ENCODE peak calls at places on chromosomes 13 and 19, in seven cellular contexts. I, L, N, G, F, X and T are unnamed samples.

GRCh38 chr13:77265336-77265735 is 61.6 kb downstream of the MYCBP2 start:
- DNase-seq in I (no peak), L (no peak), N (no peak), G (no peak), F (no peak), X (no peak), T (no peak)

GRCh38 chr19:39154626-39155100 is 29.1 kb downstream of the PAK4 start:
- DNase-seq in I (no peak), L (no peak), N (no peak), G (no peak), F (peak), X (peak), T (peak)

GRCh38 chr13:98240131-98240530 is 63.1 kb upstream of the RNF113B start:
- DNase-seq in I (no peak), L (no peak), N (no peak), G (no peak), F (no peak), X (no peak), T (no peak)

GRCh38 chr13:114285166-114285808 is 3.9 kb downstream of the UPF3A start:
- DNase-seq in I (peak), L (no peak), N (peak), G (no peak), F (no peak), X (no peak), T (no peak)

GRCh38 chr13:20390526-20391175 is 135.0 kb downstream of the CRYL1 start:
- DNase-seq in I (no peak), L (no peak), N (no peak), G (no peak), F (no peak), X (no peak), T (no peak)

GRCh38 chr19:10237702-10238101 is 6.6 kb upstream of the S1PR2 start:
- DNase-seq in I (no peak), L (no peak), N (no peak), G (no peak), F (no peak), X (no peak), T (no peak)

GRCh38 chr19:3138268-3138667 is 2.4 kb downstream of the GNA15 start:
- DNase-seq in I (no peak), L (no peak), N (no peak), G (no peak), F (no peak), X (no peak), T (no peak)

GRCh38 chr19:6018786-6019185 is 40.8 kb upstream of the RANBP3 start:
- DNase-seq in I (no peak), L (no peak), N (peak), G (no peak), F (no peak), X (no peak), T (peak)

GRCh38 chr13:113634279-113635047 is 23.5 kb downstream of the ATP4B start:
- DNase-seq in I (no peak), L (no peak), N (peak), G (no peak), F (no peak), X (no peak), T (no peak)

GRCh38 chr19:34317311-34317927 is 47.6 kb upstream of the GPI start:
- DNase-seq in I (no peak), L (no peak), N (no peak), G (no peak), F (no peak), X (no peak), T (no peak)

GRCh38 chr19:42397315-42398166 is 7.4 kb upstream of the CNFN start:
- DNase-seq in I (no peak), L (no peak), N (no peak), G (no peak), F (peak), X (no peak), T (no peak)

GRCh38 chr13:53068841-53069520 is 40.4 kb downstream of the OLFM4 start:
- DNase-seq in I (no peak), L (no peak), N (no peak), G (no peak), F (no peak), X (no peak), T (peak)

GRCh38 chr13:67296511-67296910 is 66.4 kb upstream of the PCDH9 start:
- DNase-seq in I (no peak), L (no peak), N (no peak), G (no peak), F (no peak), X (no peak), T (no peak)

GRCh38 chr13:74037762-74038161 is 96.4 kb downstream of the KLF12 start:
- DNase-seq in I (no peak), L (no peak), N (no peak), G (no peak), F (no peak), X (no peak), T (no peak)

GRCh38 chr13:33676700-33677048 is 141.3 kb upstream of the RFC3 start:
- DNase-seq in I (no peak), L (no peak), N (no peak), G (peak), F (peak), X (no peak), T (peak)

GRCh38 chr19:48419158-48419920 is 25.9 kb downstream of the GRIN2D start:
- DNase-seq in I (no peak), L (peak), N (peak), G (peak), F (no peak), X (no peak), T (peak)

GRCh38 chr19:51034704-51035103 is at the start of gene KLK12:
- DNase-seq in I (no peak), L (no peak), N (no peak), G (no peak), F (no peak), X (no peak), T (no peak)

GRCh38 chr13:33509642-33510229 is 224.2 kb upstream of the STARD13 start:
- DNase-seq in I (peak), L (no peak), N (peak), G (peak), F (peak), X (no peak), T (no peak)

GRCh38 chr13:84774111-84774510 is 891.8 kb upstream of the SLITRK1 start:
- DNase-seq in I (no peak), L (no peak), N (no peak), G (no peak), F (no peak), X (no peak), T (no peak)

GRCh38 chr19:39557791-39558622 is 18.0 kb upstream of the EID2 start:
- DNase-seq in I (no peak), L (no peak), N (no peak), G (no peak), F (no peak), X (no peak), T (no peak)

GRCh38 chr13:26847281-26847680 is 86.7 kb upstream of the GPR12 start:
- DNase-seq in I (no peak), L (no peak), N (no peak), G (no peak), F (no peak), X (no peak), T (peak)

GRCh38 chr13:51834581-51835158 is 10.3 kb downstream of the TMEM272 start:
- DNase-seq in I (no peak), L (no peak), N (no peak), G (no peak), F (no peak), X (no peak), T (no peak)

GRCh38 chr13:87459419-87459818 is 211.8 kb upstream of the SLITRK5 start:
- DNase-seq in I (no peak), L (no peak), N (no peak), G (no peak), F (no peak), X (no peak), T (no peak)

GRCh38 chr19:8615813-8616596 is 5.5 kb upstream of the ADAMTS10 start:
- DNase-seq in I (peak), L (no peak), N (peak), G (peak), F (no peak), X (peak), T (peak)

GRCh38 chr19:30681162-30681996 is 309.2 kb downstream of the ZNF536 start:
- DNase-seq in I (no peak), L (no peak), N (no peak), G (no peak), F (no peak), X (no peak), T (no peak)

GRCh38 chr13:109700176-109700575 is 86.2 kb downstream of the IRS2 start:
- DNase-seq in I (no peak), L (no peak), N (no peak), G (peak), F (peak), X (no peak), T (no peak)

GRCh38 chr13:98142427-98143156 is at the start of gene FARP1:
- DNase-seq in I (peak), L (peak), N (peak), G (no peak), F (peak), X (peak), T (peak)

GRCh38 chr13:113897161-113897560 is 33.3 kb upstream of the GAS6 start:
- DNase-seq in I (no peak), L (no peak), N (no peak), G (no peak), F (peak), X (no peak), T (no peak)

GRCh38 chr13:44818428-44818827 is 170.8 kb downstream of the NUFIP1 start:
- DNase-seq in I (no peak), L (no peak), N (no peak), G (no peak), F (no peak), X (peak), T (peak)

GRCh38 chr19:1140673-1141072 is 33.4 kb downstream of the SBNO2 start:
- DNase-seq in I (no peak), L (no peak), N (no peak), G (no peak), F (no peak), X (no peak), T (no peak)

GRCh38 chr19:49339364-49340068 is 4.3 kb downstream of the CD37 start:
- DNase-seq in I (peak), L (no peak), N (peak), G (no peak), F (peak), X (no peak), T (peak)

GRCh38 chr13:27922974-27923612 is 3.3 kb downstream of the PDX1 start:
- DNase-seq in I (no peak), L (peak), N (no peak), G (no peak), F (no peak), X (no peak), T (peak)

GRCh38 chr13:32903720-32904119 is 112.5 kb upstream of the KL start:
- DNase-seq in I (no peak), L (no peak), N (no peak), G (no peak), F (no peak), X (no peak), T (no peak)

DNA sequence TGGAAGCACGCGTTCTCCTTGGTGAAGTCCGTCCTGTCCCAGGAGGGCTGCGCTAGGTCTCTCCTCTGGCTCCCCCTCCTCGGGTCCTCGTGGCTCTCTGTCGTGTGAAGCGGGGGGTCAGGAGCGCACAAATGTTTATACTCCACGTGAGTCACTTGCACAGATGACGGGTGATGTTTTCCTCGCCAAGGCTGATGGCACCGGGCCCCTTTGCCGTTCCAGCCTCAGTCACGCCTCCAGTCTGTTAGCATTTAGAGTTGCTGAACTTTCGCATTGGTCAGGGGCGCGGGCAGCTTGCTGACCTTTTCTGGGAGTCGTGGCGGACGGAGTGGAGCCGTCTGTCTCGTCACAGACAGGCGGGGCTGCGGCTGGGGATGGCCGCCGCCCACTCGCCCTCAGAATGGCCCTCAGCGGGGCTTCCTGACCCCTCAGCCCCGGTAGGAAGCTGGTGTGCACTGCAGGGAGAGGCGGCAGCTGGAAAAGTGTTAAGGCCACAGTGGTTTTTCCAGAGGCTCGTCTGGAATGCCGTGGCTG is 13.7 kb downstream of the KLHL26 start:
- DNase-seq in I (peak), L (no peak), N (no peak), G (no peak), F (no peak), X (no peak), T (no peak)
- TF ChIP-seq POLR2AphosphoS5 in I (no peak), L (no peak), N (peak), G (no peak), F (peak), X (no peak), T (no peak)

GRCh38 chr19:37655689-37656491 is 625 bp upstream of the ZFP30 start:
- DNase-seq in I (peak), L (peak), N (peak), G (peak), F (peak), X (peak), T (peak)

GRCh38 chr19:37654525-37654832 is 786 bp downstream of the ZFP30 start:
- DNase-seq in I (no peak), L (no peak), N (no peak), G (peak), F (no peak), X (no peak), T (peak)

GRCh38 chr19:37654118-37654517 is 1.1 kb downstream of the ZFP30 start:
- DNase-seq in I (no peak), L (no peak), N (no peak), G (no peak), F (no peak), X (no peak), T (no peak)

GRCh38 chr19:37654833-37655688 is at the start of gene ZFP30:
- DNase-seq in I (peak), L (peak), N (peak), G (peak), F (peak), X (peak), T (peak)
- TF ChIP-seq POLR2AphosphoS5 in I (no peak), L (no peak), N (peak), G (peak), F (no peak), X (no peak), T (peak)

DNA sequence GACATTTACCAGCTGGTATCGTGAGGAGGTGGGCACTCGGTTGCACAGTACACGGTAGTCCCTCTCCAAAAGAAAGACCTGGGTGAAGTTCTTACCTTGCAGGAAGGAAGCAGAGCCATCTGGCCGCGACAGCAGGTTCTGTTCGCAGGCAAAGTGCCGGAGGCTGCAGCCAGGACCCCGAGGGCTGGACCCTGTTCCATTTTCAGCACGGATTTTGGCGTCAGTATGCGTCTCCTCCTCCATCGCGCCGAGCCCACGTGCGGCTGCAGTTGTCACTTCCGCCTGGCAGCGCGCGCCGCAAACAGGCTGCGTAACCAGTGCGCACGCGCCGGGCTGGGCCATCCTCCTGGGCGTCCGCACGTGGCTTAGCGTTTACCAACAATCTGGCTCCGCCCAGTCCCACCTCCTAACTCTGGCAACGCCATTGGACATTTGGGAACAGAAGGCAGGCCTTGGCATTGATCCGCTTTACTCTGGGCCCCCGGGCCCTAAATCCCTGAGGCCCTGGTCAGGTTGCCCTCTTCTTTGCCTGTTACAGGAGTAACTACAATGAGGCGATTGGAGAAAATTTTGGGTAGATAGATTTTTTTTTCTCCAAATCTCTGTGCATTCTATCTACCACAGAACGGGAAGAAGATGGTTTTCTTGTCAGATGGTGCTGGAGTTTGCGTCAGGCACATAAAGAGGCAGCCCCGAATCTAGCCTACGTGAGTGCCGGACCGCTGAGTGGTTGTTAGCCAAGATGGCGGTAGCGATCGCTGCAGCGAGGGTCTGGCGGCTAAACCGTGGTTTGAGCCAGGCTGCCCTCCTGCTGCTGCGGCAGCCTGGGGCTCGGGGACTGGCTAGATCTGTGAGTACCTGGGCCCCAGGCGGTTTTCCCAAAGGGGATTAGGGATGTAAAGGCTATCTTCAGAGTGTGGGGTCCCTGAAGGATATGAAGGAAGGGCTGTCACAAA is at the start of the genes BCKDHA and EXOSC5:
- DNase-seq in I (peak), L (peak), N (peak), G (peak), F (peak), X (peak), T (peak)
- TF ChIP-seq POLR2AphosphoS5 in I (peak), L (peak), N (peak), G (peak), F (peak), X (peak), T (peak)

GRCh38 chr13:50393641-50394040 is 378.4 kb downstream of the KCNRG start:
- DNase-seq in I (no peak), L (no peak), N (no peak), G (no peak), F (no peak), X (no peak), T (peak)
- TF ChIP-seq POLR2AphosphoS5 in I (no peak), L (no peak), N (no peak), G (no peak), F (no peak), X (no peak), T (no peak)